ENCODE peak calls at places on chromosome 17, in nine cellular contexts. One of them, this sample, is unnamed.

GRCh38 chr17:76550712-76551615 is 11.1 kb downstream of the PRCD start:
- DNase-seq in OCI-LY7: no peak
- DNase-seq in heart right ventricle: no peak
- DNase-seq in colonic mucosa: no peak
- DNase-seq in ovary: no peak
- DNase-seq in stomach: no peak
- DNase-seq in body of pancreas: no peak
- DNase-seq in prostate gland: peak; percentile 66
- DNase-seq in BE2C: no peak
- DNase-seq in this sample: peak; percentile 26

GRCh38 chr17:75067856-75068255 is 19.9 kb upstream of the SLC16A5 start:
- DNase-seq in stomach: no peak
- DNase-seq in body of pancreas: no peak
- DNase-seq in BE2C: no peak
- DNase-seq in colonic mucosa: no peak
- DNase-seq in prostate gland: no peak
- DNase-seq in heart right ventricle: no peak
- DNase-seq in ovary: no peak
- DNase-seq in OCI-LY7: no peak
- DNase-seq in this sample: no peak

GRCh38 chr17:55661359-55661758 is 61.3 kb downstream of the TMEM100 start:
- DNase-seq in prostate gland: no peak
- DNase-seq in ovary: no peak
- DNase-seq in body of pancreas: no peak
- DNase-seq in stomach: no peak
- DNase-seq in BE2C: no peak
- DNase-seq in colonic mucosa: no peak
- DNase-seq in OCI-LY7: peak; percentile 21
- DNase-seq in heart right ventricle: no peak
- DNase-seq in this sample: no peak

GRCh38 chr17:47935961-47936360 is 5.4 kb upstream of the PNPO start:
- DNase-seq in ovary: no peak
- DNase-seq in stomach: no peak
- DNase-seq in BE2C: no peak
- DNase-seq in prostate gland: no peak
- DNase-seq in OCI-LY7: no peak
- DNase-seq in colonic mucosa: no peak
- DNase-seq in body of pancreas: no peak
- DNase-seq in heart right ventricle: no peak
- DNase-seq in this sample: peak; percentile 32

GRCh38 chr17:31596382-31597323 is 205.2 kb downstream of the RAB11FIP4 start:
- DNase-seq in OCI-LY7: peak; percentile 83
- DNase-seq in BE2C: peak; percentile 85
- DNase-seq in ovary: no peak
- DNase-seq in body of pancreas: peak; percentile 26
- DNase-seq in heart right ventricle: peak; percentile 78
- DNase-seq in stomach: no peak
- DNase-seq in prostate gland: no peak
- DNase-seq in colonic mucosa: peak; percentile 20
- DNase-seq in this sample: peak; percentile 97

GRCh38 chr17:28527859-28528258 is 21.7 kb downstream of the FOXN1 start:
- DNase-seq in OCI-LY7: no peak
- DNase-seq in prostate gland: peak; percentile 92
- DNase-seq in ovary: no peak
- DNase-seq in colonic mucosa: peak; percentile 66
- DNase-seq in stomach: peak; percentile 90
- DNase-seq in body of pancreas: peak; percentile 20
- DNase-seq in BE2C: no peak
- DNase-seq in heart right ventricle: no peak
- DNase-seq in this sample: no peak

GRCh38 chr17:980406-981291 is 1.1 kb upstream of the NXN start:
- DNase-seq in ovary: peak; percentile 79
- DNase-seq in stomach: peak; percentile 81
- DNase-seq in BE2C: peak; percentile 67
- DNase-seq in prostate gland: peak; percentile 83
- DNase-seq in body of pancreas: peak; percentile 83
- DNase-seq in colonic mucosa: peak; percentile 82
- DNase-seq in OCI-LY7: peak; percentile 95
- DNase-seq in heart right ventricle: peak; percentile 85
- DNase-seq in this sample: peak; percentile 86

GRCh38 chr17:17305282-17305801 is 2.2 kb downstream of the NT5M start:
- DNase-seq in ovary: no peak
- DNase-seq in colonic mucosa: peak; percentile 30
- DNase-seq in BE2C: peak; percentile 63
- DNase-seq in OCI-LY7: peak; percentile 90
- DNase-seq in stomach: no peak
- DNase-seq in body of pancreas: no peak
- DNase-seq in heart right ventricle: no peak
- DNase-seq in prostate gland: no peak
- DNase-seq in this sample: no peak

GRCh38 chr17:66488874-66489273 is 186.5 kb downstream of the PRKCA start:
- DNase-seq in OCI-LY7: no peak
- DNase-seq in colonic mucosa: no peak
- DNase-seq in heart right ventricle: no peak
- DNase-seq in stomach: no peak
- DNase-seq in body of pancreas: no peak
- DNase-seq in prostate gland: no peak
- DNase-seq in ovary: no peak
- DNase-seq in BE2C: no peak
- DNase-seq in this sample: no peak

GRCh38 chr17:81002013-81002384 is 10.4 kb downstream of the CHMP6 start:
- DNase-seq in body of pancreas: no peak
- DNase-seq in prostate gland: no peak
- DNase-seq in stomach: no peak
- DNase-seq in BE2C: no peak
- DNase-seq in heart right ventricle: no peak
- DNase-seq in OCI-LY7: no peak
- DNase-seq in colonic mucosa: no peak
- DNase-seq in ovary: no peak
- DNase-seq in this sample: no peak

GRCh38 chr17:74642995-74643394 is 19.5 kb upstream of the CD300E start:
- DNase-seq in OCI-LY7: no peak
- DNase-seq in stomach: no peak
- DNase-seq in heart right ventricle: no peak
- DNase-seq in BE2C: no peak
- DNase-seq in body of pancreas: no peak
- DNase-seq in prostate gland: no peak
- DNase-seq in colonic mucosa: no peak
- DNase-seq in ovary: no peak
- DNase-seq in this sample: no peak

GRCh38 chr17:75647921-75648320 is 14.7 kb downstream of the SMIM5 start:
- DNase-seq in stomach: no peak
- DNase-seq in OCI-LY7: no peak
- DNase-seq in prostate gland: no peak
- DNase-seq in heart right ventricle: no peak
- DNase-seq in body of pancreas: no peak
- DNase-seq in ovary: no peak
- DNase-seq in colonic mucosa: no peak
- DNase-seq in BE2C: no peak
- DNase-seq in this sample: no peak

GRCh38 chr17:77214743-77215142 is 74.0 kb downstream of the SEC14L1 start:
- DNase-seq in prostate gland: no peak
- DNase-seq in ovary: no peak
- DNase-seq in stomach: peak; percentile 51
- DNase-seq in body of pancreas: peak; percentile 26
- DNase-seq in colonic mucosa: peak; percentile 51
- DNase-seq in BE2C: peak; percentile 62
- DNase-seq in heart right ventricle: peak; percentile 54
- DNase-seq in OCI-LY7: peak; percentile 57
- DNase-seq in this sample: peak; percentile 26

GRCh38 chr17:79980246-79981043 is 55.2 kb downstream of the TBC1D16 start:
- DNase-seq in heart right ventricle: no peak
- DNase-seq in stomach: no peak
- DNase-seq in colonic mucosa: no peak
- DNase-seq in OCI-LY7: no peak
- DNase-seq in ovary: no peak
- DNase-seq in body of pancreas: peak; percentile 8
- DNase-seq in prostate gland: no peak
- DNase-seq in BE2C: no peak
- DNase-seq in this sample: no peak

GRCh38 chr17:81329279-81329926 is 34.3 kb upstream of the SLC38A10 start:
- DNase-seq in colonic mucosa: peak; percentile 95
- DNase-seq in body of pancreas: peak; percentile 60
- DNase-seq in BE2C: peak; percentile 97
- DNase-seq in heart right ventricle: peak; percentile 72
- DNase-seq in ovary: peak; percentile 90
- DNase-seq in stomach: peak; percentile 80
- DNase-seq in prostate gland: peak; percentile 94
- DNase-seq in OCI-LY7: no peak
- DNase-seq in this sample: peak; percentile 87

GRCh38 chr17:68790931-68791330 is 164.3 kb downstream of the ABCA8 start:
- DNase-seq in prostate gland: no peak
- DNase-seq in body of pancreas: no peak
- DNase-seq in OCI-LY7: no peak
- DNase-seq in heart right ventricle: peak; percentile 62
- DNase-seq in ovary: no peak
- DNase-seq in stomach: no peak
- DNase-seq in BE2C: no peak
- DNase-seq in colonic mucosa: peak; percentile 22
- DNase-seq in this sample: peak; percentile 55

DNA sequence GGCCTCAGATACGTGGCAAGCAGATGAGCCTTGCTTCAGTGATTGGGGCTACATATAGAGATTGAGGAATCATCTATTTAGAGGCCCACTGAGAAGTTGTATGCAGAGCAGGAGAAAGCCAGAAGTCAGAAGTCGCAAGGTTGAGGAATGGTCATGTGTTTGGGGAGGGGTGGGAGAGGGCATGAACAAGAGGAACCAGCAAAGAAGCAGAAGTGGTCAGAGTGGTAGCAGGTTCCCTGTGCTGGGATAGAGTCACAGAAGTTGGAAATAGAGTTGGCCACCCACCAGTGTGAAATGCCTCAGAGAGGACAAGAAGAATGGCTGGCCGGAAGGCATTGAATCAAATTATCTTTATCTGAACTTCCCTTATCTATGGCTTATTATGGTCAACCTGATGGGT is 19.5 kb downstream of the MAP3K3 start:
- DNase-seq in ovary: no peak
- DNase-seq in OCI-LY7: no peak
- DNase-seq in stomach: no peak
- DNase-seq in prostate gland: no peak
- DNase-seq in body of pancreas: no peak
- DNase-seq in heart right ventricle: peak; percentile 40
- DNase-seq in BE2C: no peak
- DNase-seq in colonic mucosa: peak; percentile 38
- DNase-seq in this sample: no peak
- H3K4me3 ChIP-seq in ovary: no peak overlapping the region
- H3K4me3 ChIP-seq in OCI-LY7: no peak overlapping the region
- H3K4me3 ChIP-seq in stomach: no peak overlapping the region
- H3K4me3 ChIP-seq in prostate gland: no peak overlapping the region
- H3K4me3 ChIP-seq in body of pancreas: no peak overlapping the region
- H3K4me3 ChIP-seq in heart right ventricle: no peak overlapping the region
- H3K4me3 ChIP-seq in BE2C: no peak overlapping the region
- H3K4me3 ChIP-seq in colonic mucosa: no peak overlapping the region
- H3K4me3 ChIP-seq in this sample: no peak overlapping the region

GRCh38 chr17:18967806-18968744 is 16.1 kb downstream of the SLC5A10 start:
- DNase-seq in ovary: no peak
- DNase-seq in colonic mucosa: peak; percentile 62
- DNase-seq in BE2C: peak; percentile 20
- DNase-seq in OCI-LY7: no peak
- DNase-seq in prostate gland: no peak
- DNase-seq in body of pancreas: no peak
- DNase-seq in stomach: peak; percentile 73
- DNase-seq in heart right ventricle: no peak
- DNase-seq in this sample: no peak

GRCh38 chr17:18966831-18967624 is 15.1 kb downstream of the SLC5A10 start:
- DNase-seq in BE2C: no peak
- DNase-seq in heart right ventricle: no peak
- DNase-seq in stomach: peak; percentile 55
- DNase-seq in colonic mucosa: peak; percentile 18
- DNase-seq in prostate gland: no peak
- DNase-seq in body of pancreas: no peak
- DNase-seq in ovary: no peak
- DNase-seq in OCI-LY7: no peak
- DNase-seq in this sample: peak; percentile 44

GRCh38 chr17:18970582-18971480 is 18.9 kb downstream of the SLC5A10 start:
- DNase-seq in ovary: no peak
- DNase-seq in BE2C: no peak
- DNase-seq in heart right ventricle: no peak
- DNase-seq in OCI-LY7: no peak
- DNase-seq in stomach: no peak
- DNase-seq in colonic mucosa: no peak
- DNase-seq in body of pancreas: no peak
- DNase-seq in prostate gland: no peak
- DNase-seq in this sample: no peak

GRCh38 chr17:18971801-18972200 is 19.8 kb downstream of the SLC5A10 start:
- DNase-seq in BE2C: no peak
- DNase-seq in OCI-LY7: no peak
- DNase-seq in heart right ventricle: no peak
- DNase-seq in stomach: no peak
- DNase-seq in colonic mucosa: no peak
- DNase-seq in body of pancreas: no peak
- DNase-seq in ovary: no peak
- DNase-seq in prostate gland: no peak
- DNase-seq in this sample: no peak

GRCh38 chr17:18968945-18969887 is 17.3 kb downstream of the SLC5A10 start:
- DNase-seq in colonic mucosa: peak; percentile 93
- DNase-seq in stomach: peak; percentile 81
- DNase-seq in heart right ventricle: no peak
- DNase-seq in body of pancreas: no peak
- DNase-seq in OCI-LY7: no peak
- DNase-seq in prostate gland: peak; percentile 79
- DNase-seq in BE2C: no peak
- DNase-seq in ovary: no peak
- DNase-seq in this sample: peak; percentile 12
- TF ChIP-seq CTCF in colonic mucosa: no peak
- TF ChIP-seq CTCF in stomach: no peak
- TF ChIP-seq CTCF in heart right ventricle: no peak
- TF ChIP-seq CTCF in body of pancreas: no peak
- TF ChIP-seq CTCF in OCI-LY7: no peak
- TF ChIP-seq CTCF in prostate gland: no peak
- TF ChIP-seq CTCF in BE2C: no peak
- TF ChIP-seq CTCF in ovary: no peak
- TF ChIP-seq CTCF in this sample: no peak

GRCh38 chr17:45292696-45293412 is 24.0 kb downstream of the MAP3K14 start:
- DNase-seq in heart right ventricle: no peak
- DNase-seq in OCI-LY7: no peak
- DNase-seq in stomach: no peak
- DNase-seq in colonic mucosa: no peak
- DNase-seq in ovary: no peak
- DNase-seq in body of pancreas: peak; percentile 43
- DNase-seq in prostate gland: no peak
- DNase-seq in BE2C: no peak
- DNase-seq in this sample: no peak
- H3K4me3 ChIP-seq in heart right ventricle: no peak overlapping the region
- H3K4me3 ChIP-seq in OCI-LY7: no peak overlapping the region
- H3K4me3 ChIP-seq in stomach: no peak overlapping the region
- H3K4me3 ChIP-seq in colonic mucosa: no peak overlapping the region
- H3K4me3 ChIP-seq in ovary: no peak overlapping the region
- H3K4me3 ChIP-seq in body of pancreas: no peak overlapping the region
- H3K4me3 ChIP-seq in prostate gland: no peak overlapping the region
- H3K4me3 ChIP-seq in BE2C: no peak overlapping the region
- H3K4me3 ChIP-seq in this sample: no peak overlapping the region

DNA sequence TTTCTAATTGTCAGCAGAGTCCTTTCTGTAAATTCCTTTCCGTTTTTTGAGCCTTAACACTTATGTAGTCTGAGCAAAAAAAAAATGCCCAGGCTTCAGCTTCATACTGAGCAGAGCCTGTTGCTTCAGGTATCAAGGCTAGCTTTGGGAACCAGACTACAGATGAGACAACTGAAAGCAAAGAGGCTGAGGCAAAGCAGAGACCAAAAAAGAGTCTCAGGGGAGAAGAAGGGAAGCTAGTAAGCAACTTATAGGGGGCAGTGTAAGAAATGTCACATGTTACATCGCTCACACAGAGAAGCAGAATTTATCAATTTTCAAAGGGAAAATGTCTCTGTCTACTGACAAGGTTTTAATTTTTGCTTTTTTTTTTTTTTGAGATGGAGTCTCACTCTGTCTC is 3.3 kb downstream of the HASPIN start:
- DNase-seq in prostate gland: no peak
- DNase-seq in heart right ventricle: no peak
- DNase-seq in OCI-LY7: peak; percentile 81
- DNase-seq in body of pancreas: no peak
- DNase-seq in ovary: no peak
- DNase-seq in stomach: no peak
- DNase-seq in colonic mucosa: no peak
- DNase-seq in BE2C: no peak
- DNase-seq in this sample: no peak
- TF ChIP-seq CTCF in prostate gland: no peak
- TF ChIP-seq CTCF in heart right ventricle: no peak
- TF ChIP-seq CTCF in OCI-LY7: peak; percentile 35
- TF ChIP-seq CTCF in body of pancreas: no peak
- TF ChIP-seq CTCF in ovary: no peak
- TF ChIP-seq CTCF in stomach: no peak
- TF ChIP-seq CTCF in colonic mucosa: no peak
- TF ChIP-seq CTCF in BE2C: no peak
- TF ChIP-seq CTCF in this sample: no peak

This sample was measured in astrocyte of the spinal cord.